ENCODE peak calls at places on chromosome 2, in eight cellular contexts. One of them, this sample, is unnamed.

GRCh38 chr2:12719400-12720104 is 2.8 kb downstream of the TRIB2 start:
- DNase-seq in choroid plexus epithelial cell: peak
- DNase-seq in neural crest cell: no peak
- DNase-seq in psoas muscle: no peak
- DNase-seq in foreskin fibroblast: peak
- DNase-seq in upper lobe of right lung: no peak
- DNase-seq in GM23338: no peak
- DNase-seq in fibroblast of lung: peak
- DNase-seq in this sample: no peak

GRCh38 chr2:19799881-19800780 is 101.7 kb downstream of the TTC32 start:
- DNase-seq in fibroblast of lung: peak
- DNase-seq in upper lobe of right lung: no peak
- DNase-seq in foreskin fibroblast: no peak
- DNase-seq in psoas muscle: no peak
- DNase-seq in choroid plexus epithelial cell: no peak
- DNase-seq in GM23338: no peak
- DNase-seq in neural crest cell: no peak
- DNase-seq in this sample: no peak

GRCh38 chr2:43279317-43279840 is 53.0 kb upstream of the ZFP36L2 start:
- DNase-seq in choroid plexus epithelial cell: no peak
- DNase-seq in foreskin fibroblast: no peak
- DNase-seq in fibroblast of lung: no peak
- DNase-seq in GM23338: no peak
- DNase-seq in psoas muscle: no peak
- DNase-seq in upper lobe of right lung: no peak
- DNase-seq in neural crest cell: no peak
- DNase-seq in this sample: no peak

GRCh38 chr2:71792926-71793761 is 339.8 kb downstream of the DYSF start:
- DNase-seq in foreskin fibroblast: peak
- DNase-seq in upper lobe of right lung: peak
- DNase-seq in choroid plexus epithelial cell: peak
- DNase-seq in psoas muscle: no peak
- DNase-seq in neural crest cell: no peak
- DNase-seq in GM23338: no peak
- DNase-seq in fibroblast of lung: peak
- DNase-seq in this sample: no peak

GRCh38 chr2:152468832-152469692 is 134.1 kb downstream of the FMNL2 start:
- DNase-seq in psoas muscle: no peak
- DNase-seq in fibroblast of lung: peak
- DNase-seq in neural crest cell: no peak
- DNase-seq in upper lobe of right lung: no peak
- DNase-seq in GM23338: no peak
- DNase-seq in foreskin fibroblast: no peak
- DNase-seq in choroid plexus epithelial cell: peak
- DNase-seq in this sample: no peak

GRCh38 chr2:222671259-222672067 is at the start of gene MOGAT1:
- DNase-seq in upper lobe of right lung: peak
- DNase-seq in fibroblast of lung: peak
- DNase-seq in GM23338: peak
- DNase-seq in foreskin fibroblast: no peak
- DNase-seq in neural crest cell: peak
- DNase-seq in choroid plexus epithelial cell: no peak
- DNase-seq in psoas muscle: peak
- DNase-seq in this sample: peak

GRCh38 chr2:69217333-69218080 is 169.5 kb downstream of the GFPT1 start:
- DNase-seq in upper lobe of right lung: no peak
- DNase-seq in foreskin fibroblast: no peak
- DNase-seq in psoas muscle: no peak
- DNase-seq in GM23338: no peak
- DNase-seq in fibroblast of lung: no peak
- DNase-seq in choroid plexus epithelial cell: peak
- DNase-seq in neural crest cell: no peak
- DNase-seq in this sample: no peak

GRCh38 chr2:135494503-135494902 is 36.5 kb downstream of the ZRANB3 start:
- DNase-seq in neural crest cell: no peak
- DNase-seq in choroid plexus epithelial cell: peak
- DNase-seq in fibroblast of lung: no peak
- DNase-seq in foreskin fibroblast: peak
- DNase-seq in GM23338: no peak
- DNase-seq in psoas muscle: no peak
- DNase-seq in upper lobe of right lung: no peak
- DNase-seq in this sample: no peak

GRCh38 chr2:76491503-76491902 is 780.8 kb upstream of the GCFC2 start:
- DNase-seq in GM23338: no peak
- DNase-seq in foreskin fibroblast: no peak
- DNase-seq in choroid plexus epithelial cell: no peak
- DNase-seq in fibroblast of lung: no peak
- DNase-seq in neural crest cell: no peak
- DNase-seq in psoas muscle: no peak
- DNase-seq in upper lobe of right lung: no peak
- DNase-seq in this sample: no peak

GRCh38 chr2:24762518-24762917 is 30.7 kb downstream of the PTRHD1 start:
- DNase-seq in fibroblast of lung: no peak
- DNase-seq in upper lobe of right lung: no peak
- DNase-seq in foreskin fibroblast: no peak
- DNase-seq in neural crest cell: no peak
- DNase-seq in GM23338: no peak
- DNase-seq in choroid plexus epithelial cell: peak
- DNase-seq in psoas muscle: no peak
- DNase-seq in this sample: no peak

GRCh38 chr2:241224068-241224850 is 35.8 kb downstream of the ANO7 start:
- DNase-seq in foreskin fibroblast: peak
- DNase-seq in choroid plexus epithelial cell: peak
- DNase-seq in psoas muscle: peak
- DNase-seq in upper lobe of right lung: no peak
- DNase-seq in neural crest cell: peak
- DNase-seq in fibroblast of lung: peak
- DNase-seq in GM23338: peak
- DNase-seq in this sample: no peak

GRCh38 chr2:238426568-238427434 is at the start of gene ASB1:
- DNase-seq in upper lobe of right lung: peak
- DNase-seq in GM23338: peak
- DNase-seq in choroid plexus epithelial cell: peak
- DNase-seq in psoas muscle: peak
- DNase-seq in neural crest cell: peak
- DNase-seq in fibroblast of lung: peak
- DNase-seq in foreskin fibroblast: peak
- DNase-seq in this sample: peak

GRCh38 chr2:108169982-108170625 is 69.7 kb upstream of the SULT1C3 start:
- DNase-seq in foreskin fibroblast: no peak
- DNase-seq in choroid plexus epithelial cell: peak
- DNase-seq in upper lobe of right lung: no peak
- DNase-seq in psoas muscle: no peak
- DNase-seq in neural crest cell: no peak
- DNase-seq in GM23338: peak
- DNase-seq in fibroblast of lung: peak
- DNase-seq in this sample: no peak

GRCh38 chr2:222479855-222480254 is 55.5 kb downstream of the SGPP2 start:
- DNase-seq in psoas muscle: no peak
- DNase-seq in fibroblast of lung: peak
- DNase-seq in GM23338: no peak
- DNase-seq in foreskin fibroblast: no peak
- DNase-seq in upper lobe of right lung: no peak
- DNase-seq in choroid plexus epithelial cell: peak
- DNase-seq in neural crest cell: no peak
- DNase-seq in this sample: no peak

GRCh38 chr2:133568172-133568571 is at the start of gene NCKAP5:
- DNase-seq in GM23338: peak
- DNase-seq in fibroblast of lung: peak
- DNase-seq in foreskin fibroblast: no peak
- DNase-seq in choroid plexus epithelial cell: peak
- DNase-seq in neural crest cell: peak
- DNase-seq in psoas muscle: no peak
- DNase-seq in upper lobe of right lung: no peak
- DNase-seq in this sample: no peak

GRCh38 chr2:10535703-10536102 is 87.6 kb upstream of the ODC1 start:
- DNase-seq in choroid plexus epithelial cell: no peak
- DNase-seq in psoas muscle: no peak
- DNase-seq in foreskin fibroblast: no peak
- DNase-seq in neural crest cell: no peak
- DNase-seq in GM23338: no peak
- DNase-seq in upper lobe of right lung: no peak
- DNase-seq in fibroblast of lung: no peak
- DNase-seq in this sample: no peak

GRCh38 chr2:10532631-10533101 is 84.5 kb upstream of the ODC1 start:
- DNase-seq in foreskin fibroblast: no peak
- DNase-seq in fibroblast of lung: peak
- DNase-seq in GM23338: no peak
- DNase-seq in choroid plexus epithelial cell: no peak
- DNase-seq in neural crest cell: no peak
- DNase-seq in upper lobe of right lung: no peak
- DNase-seq in psoas muscle: no peak
- DNase-seq in this sample: no peak

GRCh38 chr2:10536569-10537133 is 88.5 kb upstream of the ODC1 start:
- DNase-seq in upper lobe of right lung: no peak
- DNase-seq in psoas muscle: no peak
- DNase-seq in GM23338: no peak
- DNase-seq in fibroblast of lung: no peak
- DNase-seq in choroid plexus epithelial cell: no peak
- DNase-seq in neural crest cell: no peak
- DNase-seq in foreskin fibroblast: no peak
- DNase-seq in this sample: no peak

GRCh38 chr2:10533811-10534321 is 85.7 kb upstream of the ODC1 start:
- DNase-seq in GM23338: no peak
- DNase-seq in foreskin fibroblast: no peak
- DNase-seq in psoas muscle: no peak
- DNase-seq in upper lobe of right lung: no peak
- DNase-seq in choroid plexus epithelial cell: peak
- DNase-seq in neural crest cell: no peak
- DNase-seq in fibroblast of lung: peak
- DNase-seq in this sample: no peak

GRCh38 chr2:10534514-10535250 is 86.6 kb upstream of the ODC1 start:
- DNase-seq in psoas muscle: no peak
- DNase-seq in choroid plexus epithelial cell: peak
- DNase-seq in upper lobe of right lung: no peak
- DNase-seq in neural crest cell: no peak
- DNase-seq in GM23338: no peak
- DNase-seq in fibroblast of lung: peak
- DNase-seq in foreskin fibroblast: no peak
- DNase-seq in this sample: no peak
- TF ChIP-seq CTCF in psoas muscle: no peak
- TF ChIP-seq CTCF in choroid plexus epithelial cell: no peak
- TF ChIP-seq CTCF in upper lobe of right lung: no peak
- TF ChIP-seq CTCF in neural crest cell: no peak
- TF ChIP-seq CTCF in GM23338: no peak
- TF ChIP-seq CTCF in fibroblast of lung: no peak
- TF ChIP-seq CTCF in foreskin fibroblast: no peak
- TF ChIP-seq CTCF in this sample: no peak

GRCh38 chr2:229445013-229445412 is 173.9 kb upstream of the PID1 start:
- DNase-seq in foreskin fibroblast: peak
- DNase-seq in psoas muscle: peak
- DNase-seq in neural crest cell: no peak
- DNase-seq in choroid plexus epithelial cell: peak
- DNase-seq in upper lobe of right lung: no peak
- DNase-seq in fibroblast of lung: peak
- DNase-seq in GM23338: peak
- DNase-seq in this sample: no peak
- TF ChIP-seq CTCF in foreskin fibroblast: no peak
- TF ChIP-seq CTCF in psoas muscle: no peak
- TF ChIP-seq CTCF in neural crest cell: no peak
- TF ChIP-seq CTCF in choroid plexus epithelial cell: no peak
- TF ChIP-seq CTCF in upper lobe of right lung: no peak
- TF ChIP-seq CTCF in fibroblast of lung: no peak
- TF ChIP-seq CTCF in GM23338: no peak
- TF ChIP-seq CTCF in this sample: no peak

DNA sequence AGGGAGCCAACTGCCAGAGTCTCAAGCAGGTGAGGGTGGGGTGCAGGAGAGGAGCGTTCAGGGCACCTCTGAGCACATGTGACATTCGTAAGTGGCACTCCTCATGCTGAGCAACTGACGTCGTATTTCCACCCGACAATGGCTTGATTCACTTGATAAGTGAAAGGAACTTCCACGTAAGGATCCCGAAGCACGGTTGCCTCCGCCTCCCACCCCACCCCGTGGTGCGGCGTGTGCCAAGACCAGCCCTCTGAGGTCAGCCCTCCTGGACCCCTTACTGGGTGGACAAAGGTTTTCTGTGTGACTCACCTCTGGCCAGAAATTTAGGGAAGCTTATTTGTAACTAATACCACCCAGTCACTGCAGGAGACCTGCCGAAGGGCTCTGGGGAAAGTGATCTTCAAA is 59.9 kb downstream of the AGAP1 start:
- DNase-seq in foreskin fibroblast: no peak
- DNase-seq in psoas muscle: no peak
- DNase-seq in neural crest cell: no peak
- DNase-seq in GM23338: no peak
- DNase-seq in fibroblast of lung: peak
- DNase-seq in choroid plexus epithelial cell: peak
- DNase-seq in upper lobe of right lung: no peak
- DNase-seq in this sample: no peak
- TF ChIP-seq CTCF in foreskin fibroblast: no peak
- TF ChIP-seq CTCF in psoas muscle: no peak
- TF ChIP-seq CTCF in neural crest cell: no peak
- TF ChIP-seq CTCF in GM23338: no peak
- TF ChIP-seq CTCF in fibroblast of lung: no peak
- TF ChIP-seq CTCF in choroid plexus epithelial cell: no peak
- TF ChIP-seq CTCF in upper lobe of right lung: no peak
- TF ChIP-seq CTCF in this sample: no peak

GRCh38 chr2:37993135-37993534 is 68.0 kb downstream of the RMDN2 start:
- DNase-seq in choroid plexus epithelial cell: peak
- DNase-seq in psoas muscle: no peak
- DNase-seq in fibroblast of lung: peak
- DNase-seq in GM23338: peak
- DNase-seq in foreskin fibroblast: no peak
- DNase-seq in neural crest cell: no peak
- DNase-seq in upper lobe of right lung: no peak
- DNase-seq in this sample: no peak
- TF ChIP-seq CTCF in choroid plexus epithelial cell: peak
- TF ChIP-seq CTCF in psoas muscle: no peak
- TF ChIP-seq CTCF in fibroblast of lung: peak
- TF ChIP-seq CTCF in GM23338: peak
- TF ChIP-seq CTCF in foreskin fibroblast: peak
- TF ChIP-seq CTCF in neural crest cell: peak
- TF ChIP-seq CTCF in upper lobe of right lung: no peak
- TF ChIP-seq CTCF in this sample: no peak

This sample was measured in progenitor cell of endocrine pancreas.